ENCODE peak calls at places on chromosomes 1 and 21, in seven cellular contexts. E is left cardiac atrium, N is EH, U is substantia nigra, V is AG08395, R is WTC11, I is fibroblast of the aortic adventitia. Y is an unnamed sample.

GRCh38 chr1:14783592-14783886 is 185.1 kb downstream of the KAZN start:
- DNase-seq in R (no peak), U (no peak), V (no peak), N (no peak), E (no peak), I (no peak), Y (no peak)

GRCh38 chr1:17752356-17752755 is 2.8 kb upstream of the ACTL8 start:
- DNase-seq in I (no peak), R (no peak), E (no peak), U (no peak), V (no peak), N (no peak), Y (no peak)

GRCh38 chr1:86517336-86517735 is 29.5 kb upstream of the CLCA4 start:
- DNase-seq in N (no peak), E (no peak), I (no peak), V (no peak), U (no peak), R (no peak), Y (no peak)

GRCh38 chr1:170768929-170769328 is 105.0 kb downstream of the PRRX1 start:
- DNase-seq in V (no peak), I (no peak), U (no peak), N (peak; percentile 28), E (no peak), R (no peak), Y (no peak)

GRCh38 chr1:225449774-225450173 is 21.9 kb upstream of the LBR start:
- DNase-seq in V (no peak), N (no peak), E (no peak), U (no peak), I (no peak), R (no peak), Y (no peak)

GRCh38 chr1:61779231-61779630 is 37.0 kb downstream of the PATJ start:
- DNase-seq in N (no peak), U (no peak), I (no peak), V (no peak), E (no peak), R (no peak), Y (no peak)

GRCh38 chr21:38804617-38805281 is 980 bp upstream of the ETS2 start:
- DNase-seq in E (peak; percentile 86), R (peak; percentile 63), V (peak; percentile 68), N (peak; percentile 58), I (peak; percentile 50), U (peak; percentile 43), Y (peak; percentile 95)

GRCh38 chr1:163068716-163069115 is 445 bp upstream of the RGS4 start:
- DNase-seq in I (peak; percentile 71), U (no peak), E (no peak), R (no peak), N (peak; percentile 41), V (peak; percentile 17), Y (no peak)

GRCh38 chr1:203327684-203328457 is 22.6 kb downstream of the BTG2 start:
- DNase-seq in I (peak; percentile 66), U (peak; percentile 82), N (peak; percentile 66), V (peak; percentile 65), R (no peak), E (no peak), Y (peak; percentile 92)

GRCh38 chr1:117061986-117062415 is 1.9 kb downstream of the TTF2 start:
- DNase-seq in R (no peak), V (peak; percentile 26), E (no peak), U (no peak), I (peak; percentile 70), N (peak; percentile 72), Y (peak; percentile 85)

GRCh38 chr1:23865543-23865930 is 2.6 kb downstream of the FUCA1 start:
- DNase-seq in E (no peak), V (peak; percentile 34), R (no peak), U (no peak), I (no peak), N (peak; percentile 90), Y (peak; percentile 50)

GRCh38 chr1:39753132-39754025 is 14.7 kb downstream of the PPIE start:
- DNase-seq in I (no peak), V (no peak), N (no peak), E (no peak), U (no peak), R (no peak), Y (no peak)

GRCh38 chr1:234989019-234989418 is 139.6 kb downstream of the TOMM20 start:
- DNase-seq in N (peak; percentile 58), I (no peak), U (no peak), E (no peak), V (no peak), R (no peak), Y (no peak)

GRCh38 chr1:216422821-216423529 is at the start of gene USH2A:
- DNase-seq in N (no peak), V (no peak), I (no peak), R (peak; percentile 28), E (no peak), U (no peak), Y (no peak)

GRCh38 chr1:240237305-240237721 is 145.6 kb downstream of the FMN2 start:
- DNase-seq in I (peak; percentile 74), R (no peak), V (peak; percentile 63), E (no peak), U (no peak), N (peak; percentile 89), Y (peak; percentile 67)

GRCh38 chr1:187931781-187932180 is 1103.0 kb downstream of the PLA2G4A start:
- DNase-seq in U (no peak), E (no peak), R (no peak), I (no peak), N (no peak), V (no peak), Y (no peak)

Y was measured in osteoblast.